ENCODE peak calls at places on chromosomes 7 and 10, in five cellular contexts. D is GM20000, P is testis, C is lung, V is AG04450. O is an unnamed sample.

GRCh38 chr7:155951554-155952158 is 139.4 kb upstream of the SHH start:
- DNase-seq in D (no peak), P (no peak), C (peak; percentile 20), V (peak; percentile 55), O (no peak)

GRCh38 chr7:90334193-90334843 is 12.2 kb upstream of the GTPBP10 start:
- DNase-seq in D (no peak), P (no peak), C (no peak), V (no peak), O (no peak)

GRCh38 chr10:32190890-32191491 is 134.8 kb upstream of the KIF5B start:
- DNase-seq in D (peak; percentile 49), P (no peak), C (no peak), V (no peak), O (no peak)

GRCh38 chr10:59672150-59672875 is 37.3 kb downstream of the SLC16A9 start:
- DNase-seq in D (no peak), P (no peak), C (no peak), V (no peak), O (no peak)

GRCh38 chr7:19772858-19773337 is 519 bp downstream of the TMEM196 start:
- DNase-seq in D (peak; percentile 3), P (peak; percentile 51), C (no peak), V (no peak), O (no peak)

GRCh38 chr7:148916186-148916585 is 32.1 kb upstream of the EZH2 start:
- DNase-seq in D (no peak), P (no peak), C (no peak), V (peak; percentile 73), O (no peak)

GRCh38 chr10:114100848-114101741 is 57.4 kb downstream of the ADRB1 start:
- DNase-seq in D (no peak), P (peak; percentile 36), C (no peak), V (no peak), O (no peak)

GRCh38 chr10:13608246-13608853 is 21.6 kb downstream of the PRPF18 start:
- DNase-seq in D (no peak), P (no peak), C (no peak), V (no peak), O (no peak)

GRCh38 chr7:81094952-81095351 is 176.1 kb upstream of the SEMA3C start:
- DNase-seq in D (no peak), P (no peak), C (no peak), V (no peak), O (no peak)

GRCh38 chr7:91557789-91558396 is 293.7 kb downstream of the FZD1 start:
- DNase-seq in D (peak; percentile 44), P (no peak), C (no peak), V (no peak), O (no peak)

GRCh38 chr10:62885656-62886461 is 69.7 kb upstream of the EGR2 start:
- DNase-seq in D (no peak), P (no peak), C (no peak), V (no peak), O (no peak)

GRCh38 chr7:72313906-72314305 is 98.2 kb downstream of the CALN1 start:
- DNase-seq in D (no peak), P (no peak), C (no peak), V (no peak), O (no peak)

GRCh38 chr7:2530076-2530967 is 10.7 kb downstream of the LFNG start:
- DNase-seq in D (peak; percentile 86), P (no peak), C (no peak), V (no peak), O (no peak)

GRCh38 chr10:61356342-61356741 is 96.8 kb downstream of the TMEM26 start:
- DNase-seq in D (no peak), P (no peak), C (no peak), V (no peak), O (no peak)

GRCh38 chr7:27179030-27179429 is 4.9 kb upstream of the HOXA10 start:
- DNase-seq in D (no peak), P (no peak), C (no peak), V (no peak), O (no peak)

GRCh38 chr10:98814459-98814858 is 367.7 kb upstream of the HPS1 start:
- DNase-seq in D (no peak), P (no peak), C (no peak), V (no peak), O (no peak)

GRCh38 chr10:99945286-99945685 is 64.5 kb downstream of the DNMBP start:
- DNase-seq in D (no peak), P (peak; percentile 70), C (peak; percentile 38), V (peak; percentile 67), O (no peak)

GRCh38 chr10:15369642-15370211 is 1.4 kb downstream of the FAM171A1 start:
- DNase-seq in D (peak; percentile 31), P (peak; percentile 18), C (no peak), V (no peak), O (no peak)

GRCh38 chr7:74324499-74325229 is 35.5 kb downstream of the CLIP2 start:
- DNase-seq in D (no peak), P (no peak), C (no peak), V (no peak), O (no peak)

GRCh38 chr7:21941570-21942224 is 4.0 kb downstream of the CDCA7L start:
- DNase-seq in D (peak; percentile 57), P (no peak), C (no peak), V (no peak), O (no peak)

GRCh38 chr10:23368816-23369640 is 24.4 kb upstream of the C10orf67 start:
- DNase-seq in D (peak; percentile 43), P (no peak), C (no peak), V (no peak), O (no peak)

GRCh38 chr7:112481337-112481736 is 546 bp downstream of the LSMEM1 start:
- DNase-seq in D (no peak), P (no peak), C (no peak), V (no peak), O (no peak)

GRCh38 chr7:139594911-139595476 is 71.5 kb downstream of the CLEC2L start:
- DNase-seq in D (no peak), P (peak; percentile 1), C (no peak), V (no peak), O (peak; percentile 67)

GRCh38 chr10:11036424-11037011 is 18.8 kb downstream of the CELF2 start:
- DNase-seq in D (no peak), P (peak; percentile 74), C (no peak), V (peak; percentile 16), O (no peak)

GRCh38 chr7:1053002-1053411 is 8.7 kb downstream of the GPR146 start:
- DNase-seq in D (no peak), P (no peak), C (no peak), V (no peak), O (no peak)

GRCh38 chr7:4103352-4104091 is 578.6 kb upstream of the FOXK1 start:
- DNase-seq in D (no peak), P (no peak), C (no peak), V (no peak), O (no peak)

GRCh38 chr10:29590598-29591415 is 44.0 kb downstream of the SVIL start:
- DNase-seq in D (peak; percentile 44), P (no peak), C (peak; percentile 26), V (peak; percentile 37), O (peak; percentile 8)

GRCh38 chr7:150330211-150330885 is 7.0 kb upstream of the ACTR3C start:
- DNase-seq in D (no peak), P (no peak), C (no peak), V (no peak), O (no peak)

GRCh38 chr10:11655839-11656238 is 44.4 kb upstream of the USP6NL start:
- DNase-seq in D (no peak), P (no peak), C (no peak), V (no peak), O (no peak)

GRCh38 chr7:137754076-137754851 is 92.5 kb downstream of the DGKI start:
- DNase-seq in D (no peak), P (no peak), C (no peak), V (no peak), O (no peak)

GRCh38 chr7:17976952-17977351 is 36.7 kb upstream of the SNX13 start:
- DNase-seq in D (no peak), P (no peak), C (no peak), V (no peak), O (no peak)

GRCh38 chr7:17968791-17969715 is 28.8 kb upstream of the SNX13 start:
- DNase-seq in D (no peak), P (no peak), C (no peak), V (no peak), O (no peak)

GRCh38 chr7:17965600-17965999 is 25.3 kb upstream of the SNX13 start:
- DNase-seq in D (no peak), P (no peak), C (no peak), V (no peak), O (no peak)

GRCh38 chr7:17966706-17967105 is 26.4 kb upstream of the SNX13 start:
- DNase-seq in D (no peak), P (no peak), C (no peak), V (no peak), O (no peak)

GRCh38 chr7:17971392-17971791 is 31.1 kb upstream of the SNX13 start:
- DNase-seq in D (no peak), P (no peak), C (no peak), V (no peak), O (no peak)
- TF ChIP-seq CTCF in D (no peak), P (no peak), C (no peak), V (peak; percentile 23), O (peak; percentile 53)

GRCh38 chr10:70542565-70542938 is 60.0 kb downstream of the PRF1 start:
- DNase-seq in D (no peak), P (no peak), C (no peak), V (no peak), O (no peak)
- TF ChIP-seq CTCF in D (no peak), P (peak; percentile 24), C (no peak), V (peak; percentile 40), O (peak; percentile 45)

DNA sequence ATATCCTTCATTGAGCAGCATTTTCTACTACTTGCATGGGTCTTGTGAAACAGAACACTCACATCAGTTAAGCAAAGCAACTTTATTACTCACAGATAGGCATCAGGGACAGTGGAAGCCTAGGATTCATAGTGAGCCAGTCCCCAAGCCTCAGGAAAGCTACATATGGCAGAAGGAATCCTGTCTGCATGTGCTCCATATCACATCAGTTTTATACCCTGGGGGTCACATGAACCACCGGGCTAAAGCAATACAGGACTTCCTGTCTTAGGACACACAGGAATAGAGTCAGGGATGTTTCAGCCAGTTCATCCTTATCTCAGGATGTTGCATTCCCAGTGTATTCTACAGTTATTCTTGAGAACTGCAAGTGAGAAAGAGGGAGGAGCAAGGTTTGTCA is 15.1 kb downstream of the FEZF1 start:
- DNase-seq in D (no peak), P (no peak), C (no peak), V (no peak), O (no peak)
- TF ChIP-seq CTCF in D (no peak), P (no peak), C (no peak), V (no peak), O (no peak)

GRCh38 chr7:94575646-94576045 is 66.0 kb downstream of the CASD1 start:
- DNase-seq in D (no peak), P (no peak), C (no peak), V (no peak), O (no peak)
- TF ChIP-seq CTCF in D (no peak), P (no peak), C (no peak), V (no peak), O (no peak)

GRCh38 chr7:98833022-98833421 is 36.8 kb downstream of the TMEM130 start:
- DNase-seq in D (no peak), P (no peak), C (no peak), V (no peak), O (no peak)

GRCh38 chr7:98834949-98835348 is 34.9 kb downstream of the TMEM130 start:
- DNase-seq in D (no peak), P (no peak), C (no peak), V (no peak), O (no peak)

GRCh38 chr7:98830972-98831548 is 38.8 kb downstream of the TMEM130 start:
- DNase-seq in D (no peak), P (no peak), C (no peak), V (no peak), O (no peak)

GRCh38 chr7:98828368-98828767 is 41.4 kb downstream of the TMEM130 start:
- DNase-seq in D (no peak), P (no peak), C (no peak), V (no peak), O (no peak)

GRCh38 chr7:98831641-98832221 is 38.1 kb downstream of the TMEM130 start:
- DNase-seq in D (no peak), P (peak; percentile 68), C (no peak), V (no peak), O (no peak)
- TF ChIP-seq CTCF in D (peak; percentile 50), P (no peak), C (peak; percentile 17), V (peak; percentile 60), O (peak; percentile 55)